ENCODE peak calls at places on chromosomes 1 and 21, in five cellular contexts. One of them, this sample, is unnamed.

GRCh38 chr1:98981917-98982513 is 22.6 kb downstream of the PLPPR5 start:
- DNase-seq in astrocyte of the spinal cord: peak; percentile 54
- DNase-seq in right cardiac atrium: no peak
- DNase-seq in activated naive CD4-positive, alpha-beta T cell: no peak
- DNase-seq in T-helper 1 cell: no peak
- DNase-seq in this sample: no peak

GRCh38 chr1:19340387-19340937 is 28.3 kb downstream of the SLC66A1 start:
- DNase-seq in astrocyte of the spinal cord: no peak
- DNase-seq in right cardiac atrium: peak; percentile 13
- DNase-seq in activated naive CD4-positive, alpha-beta T cell: no peak
- DNase-seq in T-helper 1 cell: no peak
- DNase-seq in this sample: no peak

GRCh38 chr21:45430521-45431501 is 25.8 kb downstream of the COL18A1 start:
- DNase-seq in astrocyte of the spinal cord: peak; percentile 45
- DNase-seq in right cardiac atrium: peak; percentile 50
- DNase-seq in activated naive CD4-positive, alpha-beta T cell: no peak
- DNase-seq in T-helper 1 cell: no peak
- DNase-seq in this sample: no peak

GRCh38 chr21:45592208-45592619 is 50.0 kb upstream of the SLC19A1 start:
- DNase-seq in astrocyte of the spinal cord: no peak
- DNase-seq in right cardiac atrium: no peak
- DNase-seq in activated naive CD4-positive, alpha-beta T cell: peak; percentile 48
- DNase-seq in T-helper 1 cell: no peak
- DNase-seq in this sample: no peak

GRCh38 chr1:152141971-152142584 is 16.9 kb downstream of the RPTN start:
- DNase-seq in astrocyte of the spinal cord: peak; percentile 69
- DNase-seq in right cardiac atrium: peak; percentile 72
- DNase-seq in activated naive CD4-positive, alpha-beta T cell: no peak
- DNase-seq in T-helper 1 cell: no peak
- DNase-seq in this sample: no peak

GRCh38 chr1:43552813-43553212 is 22.1 kb downstream of the PTPRF start:
- DNase-seq in astrocyte of the spinal cord: no peak
- DNase-seq in right cardiac atrium: peak; percentile 84
- DNase-seq in activated naive CD4-positive, alpha-beta T cell: no peak
- DNase-seq in T-helper 1 cell: no peak
- DNase-seq in this sample: no peak

GRCh38 chr1:174818951-174819350 is 180.8 kb upstream of the CACYBP start:
- DNase-seq in astrocyte of the spinal cord: no peak
- DNase-seq in right cardiac atrium: no peak
- DNase-seq in activated naive CD4-positive, alpha-beta T cell: no peak
- DNase-seq in T-helper 1 cell: no peak
- DNase-seq in this sample: no peak

GRCh38 chr1:230424440-230425251 is 1.5 kb downstream of the PGBD5 start:
- DNase-seq in astrocyte of the spinal cord: no peak
- DNase-seq in right cardiac atrium: no peak
- DNase-seq in activated naive CD4-positive, alpha-beta T cell: no peak
- DNase-seq in T-helper 1 cell: no peak
- DNase-seq in this sample: no peak

GRCh38 chr1:147603986-147604385 is 62.7 kb downstream of the BCL9 start:
- DNase-seq in astrocyte of the spinal cord: no peak
- DNase-seq in right cardiac atrium: no peak
- DNase-seq in activated naive CD4-positive, alpha-beta T cell: no peak
- DNase-seq in T-helper 1 cell: no peak
- DNase-seq in this sample: no peak

GRCh38 chr1:164716992-164717703 is 158.2 kb downstream of the PBX1 start:
- DNase-seq in astrocyte of the spinal cord: peak; percentile 33
- DNase-seq in right cardiac atrium: no peak
- DNase-seq in activated naive CD4-positive, alpha-beta T cell: no peak
- DNase-seq in T-helper 1 cell: no peak
- DNase-seq in this sample: no peak

This sample was measured in esophagus squamous epithelium.